ENCODE peak calls at places on chromosomes 5 and 9, in five cellular contexts. One of them, this sample, is unnamed. For H3K4me1, the result is how much of the 10 kb centered on the place peaks cover.

GRCh38 chr5:134138416-134139376 is 24.2 kb downstream of the TCF7 start:
- DNase-seq in heart right ventricle: no peak
- DNase-seq in trophoblast cell: peak
- DNase-seq in right lobe of liver: no peak
- DNase-seq in aorta: no peak
- DNase-seq in this sample: peak

GRCh38 chr5:79070002-79070567 is 518 bp downstream of the BHMT2 start:
- DNase-seq in heart right ventricle: peak
- DNase-seq in right lobe of liver: peak
- DNase-seq in trophoblast cell: no peak
- DNase-seq in aorta: peak
- DNase-seq in this sample: no peak

GRCh38 chr5:6768590-6769230 is 55.5 kb downstream of the TENT4A start:
- DNase-seq in right lobe of liver: no peak
- DNase-seq in trophoblast cell: no peak
- DNase-seq in aorta: no peak
- DNase-seq in heart right ventricle: no peak
- DNase-seq in this sample: no peak

GRCh38 chr9:2336055-2336454 is 285.5 kb upstream of the VLDLR start:
- DNase-seq in aorta: no peak
- DNase-seq in right lobe of liver: no peak
- DNase-seq in heart right ventricle: no peak
- DNase-seq in trophoblast cell: no peak
- DNase-seq in this sample: no peak

GRCh38 chr5:37839441-37840035 is 303 bp downstream of the GDNF start:
- DNase-seq in aorta: peak
- DNase-seq in heart right ventricle: peak
- DNase-seq in trophoblast cell: peak
- DNase-seq in right lobe of liver: no peak
- DNase-seq in this sample: peak

GRCh38 chr5:137201876-137202275 is 297.2 kb downstream of the SPOCK1 start:
- DNase-seq in trophoblast cell: no peak
- DNase-seq in heart right ventricle: no peak
- DNase-seq in aorta: no peak
- DNase-seq in right lobe of liver: no peak
- DNase-seq in this sample: peak

GRCh38 chr9:12640021-12640587 is 53.1 kb upstream of the TYRP1 start:
- DNase-seq in right lobe of liver: no peak
- DNase-seq in trophoblast cell: peak
- DNase-seq in heart right ventricle: no peak
- DNase-seq in aorta: no peak
- DNase-seq in this sample: peak

GRCh38 chr5:112614986-112615385 is 122.7 kb upstream of the APC start:
- DNase-seq in trophoblast cell: no peak
- DNase-seq in heart right ventricle: no peak
- DNase-seq in right lobe of liver: no peak
- DNase-seq in aorta: no peak
- DNase-seq in this sample: peak

GRCh38 chr9:35605336-35606137 is 475 bp downstream of the TESK1 start:
- DNase-seq in right lobe of liver: no peak
- DNase-seq in heart right ventricle: peak
- DNase-seq in aorta: peak
- DNase-seq in trophoblast cell: no peak
- DNase-seq in this sample: no peak

GRCh38 chr9:104963076-104963475 is 35.1 kb upstream of the ABCA1 start:
- DNase-seq in heart right ventricle: no peak
- DNase-seq in right lobe of liver: no peak
- DNase-seq in aorta: no peak
- DNase-seq in trophoblast cell: no peak
- DNase-seq in this sample: no peak

GRCh38 chr9:126915281-126915816 is 767 bp downstream of the RALGPS1 start:
- DNase-seq in right lobe of liver: peak
- DNase-seq in trophoblast cell: peak
- DNase-seq in heart right ventricle: peak
- DNase-seq in aorta: peak
- DNase-seq in this sample: no peak

GRCh38 chr9:116951588-116952433 is 264.7 kb downstream of the TRIM32 start:
- DNase-seq in aorta: no peak
- DNase-seq in right lobe of liver: no peak
- DNase-seq in trophoblast cell: peak
- DNase-seq in heart right ventricle: no peak
- DNase-seq in this sample: peak

GRCh38 chr5:154997746-154998145 is 15.8 kb upstream of the KIF4B start:
- DNase-seq in right lobe of liver: no peak
- DNase-seq in trophoblast cell: no peak
- DNase-seq in aorta: no peak
- DNase-seq in heart right ventricle: no peak
- DNase-seq in this sample: peak

DNA sequence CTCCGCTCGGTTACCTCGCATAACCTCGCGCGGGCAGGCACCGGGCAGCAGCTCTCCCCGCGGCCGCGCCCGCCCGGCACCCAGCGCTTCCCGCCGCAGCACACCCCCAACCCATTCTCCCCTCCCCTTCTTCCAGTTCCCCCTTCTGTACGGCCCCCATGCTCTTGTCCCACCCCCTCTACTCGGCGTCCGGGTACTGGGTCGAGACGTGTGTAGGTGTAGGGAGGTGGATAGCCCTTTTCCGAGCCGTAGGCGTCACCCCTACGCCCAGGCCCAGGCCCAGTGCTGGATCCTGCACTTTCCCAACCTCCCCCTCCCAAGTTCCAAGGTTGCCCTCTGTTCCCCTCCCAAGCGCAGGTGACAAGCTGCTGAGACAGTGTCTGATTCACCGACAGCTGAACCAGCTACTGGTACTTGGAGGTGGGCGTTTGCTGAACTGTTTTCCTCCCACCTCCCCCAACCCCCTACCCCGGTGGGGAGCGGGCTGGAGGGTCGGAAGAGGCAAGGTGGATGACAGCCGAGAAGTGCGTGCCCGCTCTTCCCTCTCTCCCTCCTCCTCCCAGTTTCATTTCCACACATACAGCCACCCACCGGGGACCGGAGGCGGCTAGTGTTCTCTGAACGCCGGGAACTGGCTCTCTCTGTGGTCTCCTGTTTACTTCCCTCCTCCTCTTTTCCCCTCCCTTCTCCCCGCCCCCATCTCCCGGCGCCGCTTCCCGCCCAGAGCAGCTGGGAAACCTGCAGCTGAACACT is 6.0 kb upstream of the KLF9 start:
- DNase-seq in aorta: peak
- DNase-seq in heart right ventricle: peak
- DNase-seq in trophoblast cell: peak
- DNase-seq in right lobe of liver: peak
- DNase-seq in this sample: peak
- H3K4me1 ChIP-seq in aorta: under half
- H3K4me1 ChIP-seq in heart right ventricle: half or more
- H3K4me1 ChIP-seq in trophoblast cell: under half
- H3K4me1 ChIP-seq in right lobe of liver: under half
- H3K4me1 ChIP-seq in this sample: under half

GRCh38 chr9:129498451-129499376 is 122.2 kb downstream of the C9orf50 start:
- DNase-seq in right lobe of liver: no peak
- DNase-seq in aorta: no peak
- DNase-seq in trophoblast cell: no peak
- DNase-seq in heart right ventricle: no peak
- DNase-seq in this sample: no peak
- H3K4me1 ChIP-seq in right lobe of liver: under half
- H3K4me1 ChIP-seq in aorta: under half
- H3K4me1 ChIP-seq in trophoblast cell: half or more
- H3K4me1 ChIP-seq in heart right ventricle: half or more
- H3K4me1 ChIP-seq in this sample: under half

GRCh38 chr5:150498971-150499370 is 9.0 kb upstream of the NDST1 start:
- DNase-seq in trophoblast cell: no peak
- DNase-seq in aorta: no peak
- DNase-seq in right lobe of liver: no peak
- DNase-seq in heart right ventricle: no peak
- DNase-seq in this sample: no peak
- H3K4me1 ChIP-seq in trophoblast cell: under half
- H3K4me1 ChIP-seq in aorta: under half
- H3K4me1 ChIP-seq in right lobe of liver: under half
- H3K4me1 ChIP-seq in heart right ventricle: half or more
- H3K4me1 ChIP-seq in this sample: half or more

DNA sequence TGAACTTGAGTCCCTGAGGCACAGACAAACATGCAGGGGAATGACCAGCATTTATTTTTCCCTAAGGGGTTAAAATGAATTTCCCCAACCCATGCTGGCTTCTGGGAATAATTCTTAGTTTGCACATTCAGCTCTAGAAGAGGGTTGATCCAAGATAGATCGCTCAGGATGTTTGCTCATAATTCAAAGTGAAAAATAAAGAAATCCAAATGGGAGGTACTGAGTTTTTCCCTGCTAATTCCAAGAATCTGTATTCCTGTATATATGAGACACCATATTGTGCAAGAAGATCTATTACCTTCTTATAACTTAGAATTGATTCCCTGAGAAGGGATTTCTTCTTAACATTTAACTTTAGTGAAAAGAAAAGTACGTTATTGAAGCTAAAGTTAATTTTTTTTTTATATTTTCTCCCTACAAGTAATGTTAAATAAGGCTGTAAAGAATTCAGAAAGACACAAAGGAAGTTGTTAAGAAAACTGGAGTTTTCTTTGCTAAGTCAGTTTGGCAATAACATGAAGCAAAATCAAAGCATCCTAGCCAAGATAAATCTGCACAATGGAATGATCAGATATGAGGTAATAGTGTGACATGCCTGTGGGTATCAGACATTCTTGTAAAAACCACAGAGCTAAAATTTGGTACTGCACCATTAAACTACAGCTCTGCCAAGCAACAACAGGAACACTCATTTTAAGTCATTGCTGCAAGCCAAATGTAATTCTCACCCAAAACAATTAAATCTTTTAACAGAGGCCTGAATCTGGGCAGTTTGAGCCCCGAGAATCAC is 96.4 kb downstream of the VCAN start:
- DNase-seq in trophoblast cell: no peak
- DNase-seq in aorta: no peak
- DNase-seq in heart right ventricle: no peak
- DNase-seq in right lobe of liver: no peak
- DNase-seq in this sample: peak
- H3K4me1 ChIP-seq in trophoblast cell: under half
- H3K4me1 ChIP-seq in aorta: under half
- H3K4me1 ChIP-seq in heart right ventricle: under half
- H3K4me1 ChIP-seq in right lobe of liver: under half
- H3K4me1 ChIP-seq in this sample: under half

GRCh38 chr5:55519001-55519400 is 15.8 kb downstream of the PLPP1 start:
- DNase-seq in trophoblast cell: no peak
- DNase-seq in right lobe of liver: no peak
- DNase-seq in heart right ventricle: no peak
- DNase-seq in aorta: no peak
- DNase-seq in this sample: no peak
- H3K4me1 ChIP-seq in trophoblast cell: under half
- H3K4me1 ChIP-seq in right lobe of liver: under half
- H3K4me1 ChIP-seq in heart right ventricle: half or more
- H3K4me1 ChIP-seq in aorta: under half
- H3K4me1 ChIP-seq in this sample: under half

GRCh38 chr9:134325096-134325812 is 1.0 kb upstream of the RXRA start:
- DNase-seq in right lobe of liver: peak
- DNase-seq in aorta: peak
- DNase-seq in trophoblast cell: peak
- DNase-seq in heart right ventricle: peak
- DNase-seq in this sample: no peak
- H3K4me1 ChIP-seq in right lobe of liver: under half
- H3K4me1 ChIP-seq in aorta: under half
- H3K4me1 ChIP-seq in trophoblast cell: under half
- H3K4me1 ChIP-seq in heart right ventricle: under half
- H3K4me1 ChIP-seq in this sample: under half

GRCh38 chr9:96738147-96739027 is 39.5 kb downstream of the ZNF510 start:
- DNase-seq in trophoblast cell: no peak
- DNase-seq in heart right ventricle: no peak
- DNase-seq in aorta: no peak
- DNase-seq in right lobe of liver: no peak
- DNase-seq in this sample: no peak

DNA sequence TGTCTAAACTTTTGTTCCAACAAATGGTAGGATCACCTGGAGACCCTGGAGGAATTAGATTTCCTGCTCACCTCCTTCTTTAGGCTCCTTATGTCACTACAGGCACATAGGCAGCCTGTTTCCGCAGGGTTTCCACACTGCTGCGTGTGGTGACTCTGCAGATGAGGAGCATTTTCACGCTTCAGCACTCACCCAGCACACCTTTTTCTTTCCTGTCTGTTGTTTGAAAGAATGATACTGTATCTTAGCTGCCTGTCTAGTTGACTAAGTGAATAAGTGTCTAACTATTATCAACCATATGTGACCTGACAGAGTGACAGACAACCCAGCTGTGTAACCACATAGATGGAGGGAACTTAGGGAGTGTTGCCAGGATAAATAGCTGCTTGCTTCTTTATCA is 36.1 kb downstream of the ZNF510 start:
- DNase-seq in aorta: no peak
- DNase-seq in trophoblast cell: no peak
- DNase-seq in heart right ventricle: no peak
- DNase-seq in right lobe of liver: no peak
- DNase-seq in this sample: no peak
- H3K4me1 ChIP-seq in aorta: under half
- H3K4me1 ChIP-seq in trophoblast cell: under half
- H3K4me1 ChIP-seq in heart right ventricle: under half
- H3K4me1 ChIP-seq in right lobe of liver: under half
- H3K4me1 ChIP-seq in this sample: under half

This sample was measured in foreskin keratinocyte.